ENCODE peak calls at places on chromosomes 1 and 21, in seven cellular contexts. One of them, this sample, is unnamed.

GRCh38 chr1:38476111-38476783 is 383.3 kb downstream of the RRAGC start:
- DNase-seq in heart right ventricle: no peak
- DNase-seq in NCI-H1436: no peak
- DNase-seq in kidney tubule cell: no peak
- DNase-seq in fibroblast of pulmonary artery: no peak
- DNase-seq in LHCN-M2: no peak
- DNase-seq in stimulated activated naive B cell treated with anti-CD40 and anti-IgM and Interleukin-4, amounts not matched to agents 10 μg/mL and 1 μg/mL and 100 μg/mL, for 72 hours: no peak
- DNase-seq in this sample: no peak

GRCh38 chr1:77509051-77509492 is 173.4 kb downstream of the ZZZ3 start:
- DNase-seq in heart right ventricle: no peak
- DNase-seq in NCI-H1436: no peak
- DNase-seq in kidney tubule cell: no peak
- DNase-seq in fibroblast of pulmonary artery: peak; percentile 20
- DNase-seq in LHCN-M2: no peak
- DNase-seq in stimulated activated naive B cell treated with anti-CD40 and anti-IgM and Interleukin-4, amounts not matched to agents 10 μg/mL and 1 μg/mL and 100 μg/mL, for 72 hours: no peak
- DNase-seq in this sample: no peak

GRCh38 chr1:84763912-84764675 is 73.8 kb upstream of the SSX2IP start:
- DNase-seq in heart right ventricle: no peak
- DNase-seq in NCI-H1436: no peak
- DNase-seq in kidney tubule cell: no peak
- DNase-seq in fibroblast of pulmonary artery: no peak
- DNase-seq in LHCN-M2: no peak
- DNase-seq in stimulated activated naive B cell treated with anti-CD40 and anti-IgM and Interleukin-4, amounts not matched to agents 10 μg/mL and 1 μg/mL and 100 μg/mL, for 72 hours: no peak
- DNase-seq in this sample: no peak

GRCh38 chr1:65168867-65169266 is 20.9 kb downstream of the AK4 start:
- DNase-seq in heart right ventricle: no peak
- DNase-seq in NCI-H1436: no peak
- DNase-seq in kidney tubule cell: no peak
- DNase-seq in fibroblast of pulmonary artery: no peak
- DNase-seq in LHCN-M2: no peak
- DNase-seq in stimulated activated naive B cell treated with anti-CD40 and anti-IgM and Interleukin-4, amounts not matched to agents 10 μg/mL and 1 μg/mL and 100 μg/mL, for 72 hours: no peak
- DNase-seq in this sample: no peak

GRCh38 chr1:203288351-203288894 is 16.9 kb upstream of the BTG2 start:
- DNase-seq in heart right ventricle: no peak
- DNase-seq in NCI-H1436: no peak
- DNase-seq in kidney tubule cell: no peak
- DNase-seq in fibroblast of pulmonary artery: no peak
- DNase-seq in LHCN-M2: no peak
- DNase-seq in stimulated activated naive B cell treated with anti-CD40 and anti-IgM and Interleukin-4, amounts not matched to agents 10 μg/mL and 1 μg/mL and 100 μg/mL, for 72 hours: no peak
- DNase-seq in this sample: no peak

GRCh38 chr1:167563579-167564246 is 10.2 kb upstream of the CREG1 start:
- DNase-seq in heart right ventricle: peak; percentile 30
- DNase-seq in NCI-H1436: no peak
- DNase-seq in kidney tubule cell: peak; percentile 76
- DNase-seq in fibroblast of pulmonary artery: no peak
- DNase-seq in LHCN-M2: peak; percentile 17
- DNase-seq in stimulated activated naive B cell treated with anti-CD40 and anti-IgM and Interleukin-4, amounts not matched to agents 10 μg/mL and 1 μg/mL and 100 μg/mL, for 72 hours: no peak
- DNase-seq in this sample: no peak

GRCh38 chr1:171563675-171564074 is 58.4 kb upstream of the MYOCOS start:
- DNase-seq in heart right ventricle: no peak
- DNase-seq in NCI-H1436: no peak
- DNase-seq in kidney tubule cell: peak; percentile 8
- DNase-seq in fibroblast of pulmonary artery: peak; percentile 16
- DNase-seq in LHCN-M2: peak; percentile 35
- DNase-seq in stimulated activated naive B cell treated with anti-CD40 and anti-IgM and Interleukin-4, amounts not matched to agents 10 μg/mL and 1 μg/mL and 100 μg/mL, for 72 hours: no peak
- DNase-seq in this sample: no peak

GRCh38 chr1:226738995-226739695 is at the start of gene ITPKB:
- DNase-seq in heart right ventricle: peak; percentile 84
- DNase-seq in NCI-H1436: no peak
- DNase-seq in kidney tubule cell: peak; percentile 59
- DNase-seq in fibroblast of pulmonary artery: peak; percentile 94
- DNase-seq in LHCN-M2: peak; percentile 15
- DNase-seq in stimulated activated naive B cell treated with anti-CD40 and anti-IgM and Interleukin-4, amounts not matched to agents 10 μg/mL and 1 μg/mL and 100 μg/mL, for 72 hours: peak; percentile 26
- DNase-seq in this sample: peak; percentile 70

GRCh38 chr1:43358121-43358745 is 548 bp upstream of the CDC20 start:
- DNase-seq in heart right ventricle: no peak
- DNase-seq in NCI-H1436: peak; percentile 36
- DNase-seq in kidney tubule cell: peak; percentile 67
- DNase-seq in fibroblast of pulmonary artery: peak; percentile 49
- DNase-seq in LHCN-M2: peak; percentile 60
- DNase-seq in stimulated activated naive B cell treated with anti-CD40 and anti-IgM and Interleukin-4, amounts not matched to agents 10 μg/mL and 1 μg/mL and 100 μg/mL, for 72 hours: peak; percentile 15
- DNase-seq in this sample: no peak

GRCh38 chr1:55275151-55275748 is 60.1 kb upstream of the USP24 start:
- DNase-seq in heart right ventricle: no peak
- DNase-seq in NCI-H1436: no peak
- DNase-seq in kidney tubule cell: no peak
- DNase-seq in fibroblast of pulmonary artery: no peak
- DNase-seq in LHCN-M2: no peak
- DNase-seq in stimulated activated naive B cell treated with anti-CD40 and anti-IgM and Interleukin-4, amounts not matched to agents 10 μg/mL and 1 μg/mL and 100 μg/mL, for 72 hours: no peak
- DNase-seq in this sample: no peak

GRCh38 chr1:6358757-6359567 is 34.6 kb downstream of the ACOT7 start:
- DNase-seq in heart right ventricle: peak; percentile 53
- DNase-seq in NCI-H1436: no peak
- DNase-seq in kidney tubule cell: peak; percentile 79
- DNase-seq in fibroblast of pulmonary artery: peak; percentile 81
- DNase-seq in LHCN-M2: peak; percentile 28
- DNase-seq in stimulated activated naive B cell treated with anti-CD40 and anti-IgM and Interleukin-4, amounts not matched to agents 10 μg/mL and 1 μg/mL and 100 μg/mL, for 72 hours: peak; percentile 20
- DNase-seq in this sample: no peak

GRCh38 chr1:153361129-153362109 is 3.8 kb downstream of the S100A9 start:
- DNase-seq in heart right ventricle: no peak
- DNase-seq in NCI-H1436: no peak
- DNase-seq in kidney tubule cell: no peak
- DNase-seq in fibroblast of pulmonary artery: no peak
- DNase-seq in LHCN-M2: no peak
- DNase-seq in stimulated activated naive B cell treated with anti-CD40 and anti-IgM and Interleukin-4, amounts not matched to agents 10 μg/mL and 1 μg/mL and 100 μg/mL, for 72 hours: no peak
- DNase-seq in this sample: no peak

GRCh38 chr21:45460611-45461368 is 55.8 kb downstream of the COL18A1 start:
- DNase-seq in heart right ventricle: no peak
- DNase-seq in NCI-H1436: no peak
- DNase-seq in kidney tubule cell: peak; percentile 85
- DNase-seq in fibroblast of pulmonary artery: peak; percentile 93
- DNase-seq in LHCN-M2: peak; percentile 74
- DNase-seq in stimulated activated naive B cell treated with anti-CD40 and anti-IgM and Interleukin-4, amounts not matched to agents 10 μg/mL and 1 μg/mL and 100 μg/mL, for 72 hours: no peak
- DNase-seq in this sample: no peak

GRCh38 chr1:166603296-166603695 is 236.0 kb upstream of the POGK start:
- DNase-seq in heart right ventricle: no peak
- DNase-seq in NCI-H1436: no peak
- DNase-seq in kidney tubule cell: no peak
- DNase-seq in fibroblast of pulmonary artery: no peak
- DNase-seq in LHCN-M2: no peak
- DNase-seq in stimulated activated naive B cell treated with anti-CD40 and anti-IgM and Interleukin-4, amounts not matched to agents 10 μg/mL and 1 μg/mL and 100 μg/mL, for 72 hours: no peak
- DNase-seq in this sample: no peak

GRCh38 chr21:31397515-31397926 is 53.5 kb upstream of the TIAM1 start:
- DNase-seq in heart right ventricle: no peak
- DNase-seq in NCI-H1436: no peak
- DNase-seq in kidney tubule cell: no peak
- DNase-seq in fibroblast of pulmonary artery: peak; percentile 42
- DNase-seq in LHCN-M2: no peak
- DNase-seq in stimulated activated naive B cell treated with anti-CD40 and anti-IgM and Interleukin-4, amounts not matched to agents 10 μg/mL and 1 μg/mL and 100 μg/mL, for 72 hours: no peak
- DNase-seq in this sample: no peak

GRCh38 chr1:18134324-18135046 is 26.9 kb downstream of the IGSF21 start:
- DNase-seq in heart right ventricle: no peak
- DNase-seq in NCI-H1436: no peak
- DNase-seq in kidney tubule cell: no peak
- DNase-seq in fibroblast of pulmonary artery: no peak
- DNase-seq in LHCN-M2: no peak
- DNase-seq in stimulated activated naive B cell treated with anti-CD40 and anti-IgM and Interleukin-4, amounts not matched to agents 10 μg/mL and 1 μg/mL and 100 μg/mL, for 72 hours: no peak
- DNase-seq in this sample: no peak

GRCh38 chr1:3898994-3899775 is 887 bp downstream of the C1orf174 start:
- DNase-seq in heart right ventricle: no peak
- DNase-seq in NCI-H1436: no peak
- DNase-seq in kidney tubule cell: peak; percentile 21
- DNase-seq in fibroblast of pulmonary artery: no peak
- DNase-seq in LHCN-M2: peak; percentile 37
- DNase-seq in stimulated activated naive B cell treated with anti-CD40 and anti-IgM and Interleukin-4, amounts not matched to agents 10 μg/mL and 1 μg/mL and 100 μg/mL, for 72 hours: no peak
- DNase-seq in this sample: no peak

GRCh38 chr1:8015036-8015808 is 10.9 kb downstream of the ERRFI1 start:
- DNase-seq in heart right ventricle: peak; percentile 78
- DNase-seq in NCI-H1436: peak; percentile 46
- DNase-seq in kidney tubule cell: peak; percentile 83
- DNase-seq in fibroblast of pulmonary artery: peak; percentile 92
- DNase-seq in LHCN-M2: peak; percentile 89
- DNase-seq in stimulated activated naive B cell treated with anti-CD40 and anti-IgM and Interleukin-4, amounts not matched to agents 10 μg/mL and 1 μg/mL and 100 μg/mL, for 72 hours: peak; percentile 9
- DNase-seq in this sample: no peak

GRCh38 chr1:27521336-27522147 is 31.6 kb upstream of the WASF2 start:
- DNase-seq in heart right ventricle: no peak
- DNase-seq in NCI-H1436: no peak
- DNase-seq in kidney tubule cell: no peak
- DNase-seq in fibroblast of pulmonary artery: no peak
- DNase-seq in LHCN-M2: no peak
- DNase-seq in stimulated activated naive B cell treated with anti-CD40 and anti-IgM and Interleukin-4, amounts not matched to agents 10 μg/mL and 1 μg/mL and 100 μg/mL, for 72 hours: no peak
- DNase-seq in this sample: peak; percentile 56

GRCh38 chr1:16387201-16388185 is 20.5 kb downstream of the SZRD1 start:
- DNase-seq in heart right ventricle: no peak
- DNase-seq in NCI-H1436: no peak
- DNase-seq in kidney tubule cell: no peak
- DNase-seq in fibroblast of pulmonary artery: peak; percentile 32
- DNase-seq in LHCN-M2: no peak
- DNase-seq in stimulated activated naive B cell treated with anti-CD40 and anti-IgM and Interleukin-4, amounts not matched to agents 10 μg/mL and 1 μg/mL and 100 μg/mL, for 72 hours: no peak
- DNase-seq in this sample: no peak

GRCh38 chr1:7230896-7231210 is 445.6 kb downstream of the CAMTA1 start:
- DNase-seq in heart right ventricle: no peak
- DNase-seq in NCI-H1436: no peak
- DNase-seq in kidney tubule cell: no peak
- DNase-seq in fibroblast of pulmonary artery: no peak
- DNase-seq in LHCN-M2: no peak
- DNase-seq in stimulated activated naive B cell treated with anti-CD40 and anti-IgM and Interleukin-4, amounts not matched to agents 10 μg/mL and 1 μg/mL and 100 μg/mL, for 72 hours: no peak
- DNase-seq in this sample: no peak

GRCh38 chr1:172351347-172351746 is 69.1 kb upstream of the C1orf105 start:
- DNase-seq in heart right ventricle: no peak
- DNase-seq in NCI-H1436: no peak
- DNase-seq in kidney tubule cell: no peak
- DNase-seq in fibroblast of pulmonary artery: peak; percentile 45
- DNase-seq in LHCN-M2: peak; percentile 81
- DNase-seq in stimulated activated naive B cell treated with anti-CD40 and anti-IgM and Interleukin-4, amounts not matched to agents 10 μg/mL and 1 μg/mL and 100 μg/mL, for 72 hours: no peak
- DNase-seq in this sample: no peak

GRCh38 chr1:111677604-111678003 is 58.0 kb downstream of the RAP1A start:
- DNase-seq in heart right ventricle: no peak
- DNase-seq in NCI-H1436: no peak
- DNase-seq in kidney tubule cell: no peak
- DNase-seq in fibroblast of pulmonary artery: no peak
- DNase-seq in LHCN-M2: no peak
- DNase-seq in stimulated activated naive B cell treated with anti-CD40 and anti-IgM and Interleukin-4, amounts not matched to agents 10 μg/mL and 1 μg/mL and 100 μg/mL, for 72 hours: no peak
- DNase-seq in this sample: no peak

GRCh38 chr1:7265771-7266371 is 480.6 kb downstream of the CAMTA1 start:
- DNase-seq in heart right ventricle: no peak
- DNase-seq in NCI-H1436: peak; percentile 81
- DNase-seq in kidney tubule cell: peak; percentile 98
- DNase-seq in fibroblast of pulmonary artery: peak; percentile 60
- DNase-seq in LHCN-M2: peak; percentile 84
- DNase-seq in stimulated activated naive B cell treated with anti-CD40 and anti-IgM and Interleukin-4, amounts not matched to agents 10 μg/mL and 1 μg/mL and 100 μg/mL, for 72 hours: no peak
- DNase-seq in this sample: no peak

GRCh38 chr1:108865316-108865910 is 8.5 kb upstream of the AKNAD1 start:
- DNase-seq in heart right ventricle: no peak
- DNase-seq in NCI-H1436: no peak
- DNase-seq in kidney tubule cell: peak; percentile 57
- DNase-seq in fibroblast of pulmonary artery: no peak
- DNase-seq in LHCN-M2: no peak
- DNase-seq in stimulated activated naive B cell treated with anti-CD40 and anti-IgM and Interleukin-4, amounts not matched to agents 10 μg/mL and 1 μg/mL and 100 μg/mL, for 72 hours: no peak
- DNase-seq in this sample: no peak

GRCh38 chr1:181090653-181091126 is 2.2 kb downstream of the IER5 start:
- DNase-seq in heart right ventricle: no peak
- DNase-seq in NCI-H1436: no peak
- DNase-seq in kidney tubule cell: peak; percentile 40
- DNase-seq in fibroblast of pulmonary artery: no peak
- DNase-seq in LHCN-M2: no peak
- DNase-seq in stimulated activated naive B cell treated with anti-CD40 and anti-IgM and Interleukin-4, amounts not matched to agents 10 μg/mL and 1 μg/mL and 100 μg/mL, for 72 hours: no peak
- DNase-seq in this sample: no peak

GRCh38 chr1:77900687-77901293 is 12.4 kb downstream of the NEXN start:
- DNase-seq in heart right ventricle: no peak
- DNase-seq in NCI-H1436: peak; percentile 5
- DNase-seq in kidney tubule cell: peak; percentile 65
- DNase-seq in fibroblast of pulmonary artery: peak; percentile 77
- DNase-seq in LHCN-M2: peak; percentile 50
- DNase-seq in stimulated activated naive B cell treated with anti-CD40 and anti-IgM and Interleukin-4, amounts not matched to agents 10 μg/mL and 1 μg/mL and 100 μg/mL, for 72 hours: no peak
- DNase-seq in this sample: no peak

GRCh38 chr1:111603979-111604378 is 15.6 kb upstream of the RAP1A start:
- DNase-seq in heart right ventricle: no peak
- DNase-seq in NCI-H1436: no peak
- DNase-seq in kidney tubule cell: no peak
- DNase-seq in fibroblast of pulmonary artery: no peak
- DNase-seq in LHCN-M2: no peak
- DNase-seq in stimulated activated naive B cell treated with anti-CD40 and anti-IgM and Interleukin-4, amounts not matched to agents 10 μg/mL and 1 μg/mL and 100 μg/mL, for 72 hours: no peak
- DNase-seq in this sample: no peak

GRCh38 chr1:27992271-27992670 is 32.5 kb downstream of the XKR8 start:
- DNase-seq in heart right ventricle: peak; percentile 19
- DNase-seq in NCI-H1436: no peak
- DNase-seq in kidney tubule cell: no peak
- DNase-seq in fibroblast of pulmonary artery: peak; percentile 21
- DNase-seq in LHCN-M2: no peak
- DNase-seq in stimulated activated naive B cell treated with anti-CD40 and anti-IgM and Interleukin-4, amounts not matched to agents 10 μg/mL and 1 μg/mL and 100 μg/mL, for 72 hours: no peak
- DNase-seq in this sample: no peak

GRCh38 chr21:21163904-21164303 is 165.7 kb downstream of the NCAM2 start:
- DNase-seq in heart right ventricle: peak; percentile 31
- DNase-seq in NCI-H1436: peak; percentile 27
- DNase-seq in kidney tubule cell: peak; percentile 55
- DNase-seq in fibroblast of pulmonary artery: peak; percentile 84
- DNase-seq in LHCN-M2: peak; percentile 74
- DNase-seq in stimulated activated naive B cell treated with anti-CD40 and anti-IgM and Interleukin-4, amounts not matched to agents 10 μg/mL and 1 μg/mL and 100 μg/mL, for 72 hours: peak; percentile 16
- DNase-seq in this sample: no peak

GRCh38 chr1:85244271-85245053 is 15.0 kb downstream of the C1orf52 start:
- DNase-seq in heart right ventricle: no peak
- DNase-seq in NCI-H1436: no peak
- DNase-seq in kidney tubule cell: peak; percentile 27
- DNase-seq in fibroblast of pulmonary artery: peak; percentile 52
- DNase-seq in LHCN-M2: peak; percentile 46
- DNase-seq in stimulated activated naive B cell treated with anti-CD40 and anti-IgM and Interleukin-4, amounts not matched to agents 10 μg/mL and 1 μg/mL and 100 μg/mL, for 72 hours: no peak
- DNase-seq in this sample: no peak

GRCh38 chr1:17274186-17275170 is 25.6 kb downstream of the PADI3 start:
- DNase-seq in heart right ventricle: no peak
- DNase-seq in NCI-H1436: no peak
- DNase-seq in kidney tubule cell: peak; percentile 39
- DNase-seq in fibroblast of pulmonary artery: peak; percentile 51
- DNase-seq in LHCN-M2: peak; percentile 45
- DNase-seq in stimulated activated naive B cell treated with anti-CD40 and anti-IgM and Interleukin-4, amounts not matched to agents 10 μg/mL and 1 μg/mL and 100 μg/mL, for 72 hours: peak; percentile 20
- DNase-seq in this sample: no peak

GRCh38 chr1:208203127-208203847 is 40.9 kb downstream of the PLXNA2 start:
- DNase-seq in heart right ventricle: peak; percentile 71
- DNase-seq in NCI-H1436: peak; percentile 89
- DNase-seq in kidney tubule cell: peak; percentile 25
- DNase-seq in fibroblast of pulmonary artery: peak; percentile 89
- DNase-seq in LHCN-M2: peak; percentile 86
- DNase-seq in stimulated activated naive B cell treated with anti-CD40 and anti-IgM and Interleukin-4, amounts not matched to agents 10 μg/mL and 1 μg/mL and 100 μg/mL, for 72 hours: no peak
- DNase-seq in this sample: peak; percentile 64

GRCh38 chr1:163202833-163203451 is at the start of gene RGS5:
- DNase-seq in heart right ventricle: peak; percentile 18
- DNase-seq in NCI-H1436: no peak
- DNase-seq in kidney tubule cell: peak; percentile 30
- DNase-seq in fibroblast of pulmonary artery: peak; percentile 62
- DNase-seq in LHCN-M2: no peak
- DNase-seq in stimulated activated naive B cell treated with anti-CD40 and anti-IgM and Interleukin-4, amounts not matched to agents 10 μg/mL and 1 μg/mL and 100 μg/mL, for 72 hours: no peak
- DNase-seq in this sample: no peak

GRCh38 chr1:14095001-14095400 is 395.0 kb downstream of the PRDM2 start:
- DNase-seq in heart right ventricle: no peak
- DNase-seq in NCI-H1436: peak; percentile 12
- DNase-seq in kidney tubule cell: peak; percentile 55
- DNase-seq in fibroblast of pulmonary artery: peak; percentile 1
- DNase-seq in LHCN-M2: peak; percentile 3
- DNase-seq in stimulated activated naive B cell treated with anti-CD40 and anti-IgM and Interleukin-4, amounts not matched to agents 10 μg/mL and 1 μg/mL and 100 μg/mL, for 72 hours: no peak
- DNase-seq in this sample: no peak